ENCODE peak calls at places on chromosome 13, in ten cellular contexts. F, G, S, C, T, U, R, I, J and Z are unnamed samples.

GRCh38 chr13:93244918-93245280 is 18.3 kb downstream of the GPC6 start:
- DNase-seq in F (no peak), G (peak), S (peak), C (no peak), T (no peak), U (no peak), R (no peak), I (no peak), J (peak), Z (no peak)

GRCh38 chr13:108200781-108201398 is 14.4 kb downstream of the LIG4 start:
- DNase-seq in F (no peak), G (peak), S (peak), C (no peak), T (no peak), U (no peak), R (no peak), I (no peak), J (peak), Z (no peak)

GRCh38 chr13:44692173-44692713 is 116.1 kb upstream of the TSC22D1 start:
- DNase-seq in F (peak), G (peak), S (no peak), C (no peak), T (no peak), U (no peak), R (no peak), I (no peak), J (no peak), Z (no peak)

GRCh38 chr13:78603240-78603947 is at the start of gene POU4F1:
- DNase-seq in F (peak), G (peak), S (peak), C (peak), T (no peak), U (peak), R (no peak), I (peak), J (no peak), Z (no peak)

GRCh38 chr13:29521336-29521735 is 74.2 kb downstream of the SLC7A1 start:
- DNase-seq in F (no peak), G (no peak), S (no peak), C (no peak), T (no peak), U (no peak), R (no peak), I (no peak), J (no peak), Z (no peak)

GRCh38 chr13:112943309-112944125 is 25.5 kb upstream of the MCF2L start:
- DNase-seq in F (peak), G (peak), S (peak), C (peak), T (peak), U (peak), R (no peak), I (peak), J (no peak), Z (no peak)

GRCh38 chr13:109383683-109384082 is 402.7 kb downstream of the IRS2 start:
- DNase-seq in F (no peak), G (no peak), S (peak), C (no peak), T (no peak), U (no peak), R (no peak), I (no peak), J (no peak), Z (no peak)

GRCh38 chr13:99360696-99361095 is 53.5 kb upstream of the GPR183 start:
- DNase-seq in F (no peak), G (no peak), S (no peak), C (no peak), T (no peak), U (no peak), R (no peak), I (no peak), J (no peak), Z (no peak)

GRCh38 chr13:50523307-50523706 is 320.2 kb downstream of the DLEU7 start:
- DNase-seq in F (no peak), G (no peak), S (no peak), C (no peak), T (no peak), U (no peak), R (no peak), I (no peak), J (no peak), Z (no peak)

GRCh38 chr13:99984463-99985242 is 3.1 kb downstream of the ZIC2 start:
- DNase-seq in F (no peak), G (no peak), S (peak), C (no peak), T (no peak), U (peak), R (no peak), I (no peak), J (no peak), Z (no peak)

GRCh38 chr13:102400619-102401125 is 1.2 kb downstream of the FGF14 start:
- DNase-seq in F (no peak), G (peak), S (peak), C (peak), T (peak), U (no peak), R (peak), I (no peak), J (no peak), Z (no peak)

GRCh38 chr13:37316935-37317334 is 211.5 kb upstream of the CSNK1A1L start:
- DNase-seq in F (no peak), G (no peak), S (no peak), C (no peak), T (no peak), U (no peak), R (no peak), I (no peak), J (no peak), Z (no peak)

GRCh38 chr13:48730971-48731658 is 77.4 kb downstream of the CYSLTR2 start:
- DNase-seq in F (no peak), G (no peak), S (peak), C (no peak), T (no peak), U (no peak), R (no peak), I (no peak), J (no peak), Z (no peak)

GRCh38 chr13:39884166-39884565 is 228.7 kb downstream of the COG6 start:
- DNase-seq in F (no peak), G (no peak), S (no peak), C (no peak), T (no peak), U (no peak), R (no peak), I (no peak), J (no peak), Z (no peak)

GRCh38 chr13:43787998-43788397 is 1.2 kb upstream of the ENOX1 start:
- DNase-seq in F (no peak), G (no peak), S (peak), C (no peak), T (no peak), U (no peak), R (no peak), I (no peak), J (no peak), Z (no peak)

GRCh38 chr13:111552891-111553637 is 232.6 kb downstream of the TEX29 start:
- DNase-seq in F (no peak), G (no peak), S (no peak), C (no peak), T (no peak), U (no peak), R (no peak), I (no peak), J (no peak), Z (no peak)

GRCh38 chr13:44815507-44816074 is 173.7 kb downstream of the NUFIP1 start:
- DNase-seq in F (no peak), G (peak), S (peak), C (peak), T (peak), U (no peak), R (peak), I (no peak), J (peak), Z (no peak)

GRCh38 chr13:114064516-114065140 is 67.8 kb downstream of the RASA3 start:
- DNase-seq in F (no peak), G (peak), S (peak), C (no peak), T (peak), U (no peak), R (peak), I (no peak), J (no peak), Z (no peak)

GRCh38 chr13:94217370-94217769 is 262.1 kb downstream of the DCT start:
- DNase-seq in F (no peak), G (no peak), S (peak), C (no peak), T (no peak), U (no peak), R (no peak), I (no peak), J (peak), Z (no peak)

GRCh38 chr13:53012707-53013106 is 15.9 kb upstream of the OLFM4 start:
- DNase-seq in F (no peak), G (no peak), S (no peak), C (no peak), T (no peak), U (no peak), R (no peak), I (peak), J (no peak), Z (no peak)

GRCh38 chr13:41286370-41286769 is 23.0 kb upstream of the MTRF1 start:
- DNase-seq in F (no peak), G (no peak), S (no peak), C (no peak), T (no peak), U (no peak), R (no peak), I (no peak), J (no peak), Z (no peak)

GRCh38 chr13:85543144-85543543 is 256.1 kb downstream of the SLITRK6 start:
- DNase-seq in F (no peak), G (no peak), S (no peak), C (no peak), T (no peak), U (no peak), R (no peak), I (no peak), J (no peak), Z (no peak)

GRCh38 chr13:99432637-99433542 is 68.4 kb upstream of the TM9SF2 start:
- DNase-seq in F (no peak), G (peak), S (peak), C (peak), T (peak), U (no peak), R (peak), I (peak), J (peak), Z (no peak)